ENCODE peak calls at places on chromosomes 3 and 15, in six cellular contexts. Y, T, N, E, S and Q are unnamed samples. For H3K9me3, the result is how much of the 10 kb centered on the place peaks cover.

GRCh38 chr3:62538706-62539356 is 165.5 kb upstream of the FEZF2 start:
- DNase-seq in S (no peak), N (no peak), T (no peak), E (no peak), Y (no peak), Q (no peak)

GRCh38 chr3:14532691-14533456 is 7.3 kb downstream of the GRIP2 start:
- DNase-seq in N (no peak), Y (no peak), E (no peak), T (peak), S (peak), Q (peak)

GRCh38 chr15:89278307-89278706 is 34.5 kb downstream of the FANCI start:
- DNase-seq in S (peak), Y (no peak), E (no peak), T (no peak), N (no peak), Q (no peak)

GRCh38 chr3:182618981-182619591 is 174.2 kb upstream of the ATP11B start:
- DNase-seq in E (no peak), Y (no peak), T (no peak), S (peak), N (no peak), Q (no peak)

GRCh38 chr15:81221449-81221848 is 24.8 kb downstream of the IL16 start:
- DNase-seq in Y (no peak), N (no peak), E (no peak), T (no peak), S (no peak), Q (no peak)

GRCh38 chr3:133136114-133137041 is 98.2 kb downstream of the TMEM108 start:
- DNase-seq in S (peak), T (no peak), N (no peak), Y (no peak), E (no peak), Q (no peak)

GRCh38 chr3:11749486-11749885 is 97.2 kb downstream of the TAMM41 start:
- DNase-seq in T (no peak), Y (no peak), S (no peak), N (no peak), E (no peak), Q (no peak)

GRCh38 chr3:43156812-43157455 is 51.1 kb upstream of the POMGNT2 start:
- DNase-seq in Y (no peak), N (no peak), T (no peak), S (no peak), E (no peak), Q (no peak)

GRCh38 chr3:175397407-175397806 is 538.3 kb downstream of the NAALADL2 start:
- DNase-seq in N (no peak), E (no peak), T (no peak), S (no peak), Y (no peak), Q (no peak)

GRCh38 chr15:91302588-91303439 is 202.8 kb downstream of the SV2B start:
- DNase-seq in N (no peak), Y (peak), T (peak), S (peak), E (no peak), Q (no peak)

GRCh38 chr3:41200669-41201021 is 1.3 kb downstream of the CTNNB1 start:
- DNase-seq in E (no peak), Y (peak), S (peak), N (no peak), T (peak), Q (no peak)

GRCh38 chr3:195085356-195086130 is 185.4 kb downstream of the XXYLT1 start:
- DNase-seq in S (no peak), Y (no peak), T (no peak), E (no peak), N (peak), Q (no peak)

GRCh38 chr3:108936924-108937689 is 16.6 kb downstream of the GUCA1C start:
- DNase-seq in Y (no peak), T (no peak), N (no peak), S (no peak), E (no peak), Q (no peak)

GRCh38 chr3:69196876-69197275 is 74.5 kb upstream of the LMOD3 start:
- DNase-seq in T (no peak), Y (no peak), E (no peak), N (no peak), S (no peak), Q (no peak)

DNA sequence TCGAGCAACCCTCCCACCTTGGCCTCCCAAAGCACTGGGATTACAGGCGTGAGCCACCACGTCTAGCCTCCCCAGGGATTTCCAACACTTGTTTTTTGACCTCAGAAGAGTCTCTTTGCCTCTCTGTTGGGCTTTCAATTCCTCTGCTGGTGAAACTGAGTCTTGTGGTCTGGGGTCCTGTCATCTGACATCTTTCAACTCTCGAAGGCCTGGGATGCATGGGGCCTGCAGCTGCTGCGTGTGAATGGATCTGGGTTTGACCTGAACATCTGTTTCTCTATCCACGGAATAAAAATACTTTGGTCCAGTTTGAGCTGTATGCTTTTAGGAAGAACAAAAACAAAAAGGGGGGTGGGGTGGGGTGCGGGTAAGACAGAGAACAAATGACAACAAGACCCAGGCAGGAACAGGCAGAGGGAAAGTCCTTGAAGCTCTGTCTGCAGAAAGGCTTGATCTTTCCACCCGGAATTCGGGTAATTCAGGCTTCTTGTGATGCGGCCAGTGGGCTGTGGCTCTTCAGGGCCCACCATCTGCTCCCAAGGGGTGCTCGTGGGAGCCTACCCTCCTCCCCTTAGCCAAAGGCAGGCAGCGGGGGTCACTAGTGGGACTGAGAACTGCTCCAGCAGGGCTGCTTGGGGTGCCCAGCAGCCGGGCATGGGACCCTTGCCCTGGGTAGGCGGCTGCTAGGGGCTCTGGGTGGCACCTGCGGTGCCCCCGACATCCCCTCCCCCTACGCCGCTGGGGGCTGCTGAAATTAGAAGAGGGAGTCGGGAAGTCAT is 71.5 kb downstream of the SLC12A8 start:
- DNase-seq in T (no peak), S (no peak), Y (no peak), N (no peak), E (no peak), Q (no peak)
- H3K4me3 ChIP-seq in T (no peak), S (no peak), Y (no peak), N (peak), E (peak), Q (no peak)

GRCh38 chr3:165783383-165783782 is 53.8 kb downstream of the BCHE start:
- DNase-seq in S (no peak), T (no peak), N (no peak), E (no peak), Y (no peak), Q (no peak)

GRCh38 chr3:165784337-165784736 is 52.9 kb downstream of the BCHE start:
- DNase-seq in E (no peak), S (no peak), Y (no peak), T (no peak), N (no peak), Q (no peak)

GRCh38 chr3:165788531-165788930 is 48.7 kb downstream of the BCHE start:
- DNase-seq in N (no peak), E (no peak), S (no peak), Y (no peak), T (no peak), Q (no peak)

GRCh38 chr3:165786013-165786412 is 51.2 kb downstream of the BCHE start:
- DNase-seq in E (no peak), N (no peak), S (no peak), T (no peak), Y (no peak), Q (no peak)
- H3K9me3 ChIP-seq in E (under half), N (under half), S (under half), T (under half), Y (under half), Q (under half)

GRCh38 chr15:37106490-37107001 is 6.2 kb upstream of the MEIS2 start:
- DNase-seq in N (no peak), E (no peak), T (no peak), S (no peak), Y (peak), Q (no peak)
- TF ChIP-seq CTCF in N (peak), E (no peak), T (peak), S (no peak), Y (peak), Q (peak)

DNA sequence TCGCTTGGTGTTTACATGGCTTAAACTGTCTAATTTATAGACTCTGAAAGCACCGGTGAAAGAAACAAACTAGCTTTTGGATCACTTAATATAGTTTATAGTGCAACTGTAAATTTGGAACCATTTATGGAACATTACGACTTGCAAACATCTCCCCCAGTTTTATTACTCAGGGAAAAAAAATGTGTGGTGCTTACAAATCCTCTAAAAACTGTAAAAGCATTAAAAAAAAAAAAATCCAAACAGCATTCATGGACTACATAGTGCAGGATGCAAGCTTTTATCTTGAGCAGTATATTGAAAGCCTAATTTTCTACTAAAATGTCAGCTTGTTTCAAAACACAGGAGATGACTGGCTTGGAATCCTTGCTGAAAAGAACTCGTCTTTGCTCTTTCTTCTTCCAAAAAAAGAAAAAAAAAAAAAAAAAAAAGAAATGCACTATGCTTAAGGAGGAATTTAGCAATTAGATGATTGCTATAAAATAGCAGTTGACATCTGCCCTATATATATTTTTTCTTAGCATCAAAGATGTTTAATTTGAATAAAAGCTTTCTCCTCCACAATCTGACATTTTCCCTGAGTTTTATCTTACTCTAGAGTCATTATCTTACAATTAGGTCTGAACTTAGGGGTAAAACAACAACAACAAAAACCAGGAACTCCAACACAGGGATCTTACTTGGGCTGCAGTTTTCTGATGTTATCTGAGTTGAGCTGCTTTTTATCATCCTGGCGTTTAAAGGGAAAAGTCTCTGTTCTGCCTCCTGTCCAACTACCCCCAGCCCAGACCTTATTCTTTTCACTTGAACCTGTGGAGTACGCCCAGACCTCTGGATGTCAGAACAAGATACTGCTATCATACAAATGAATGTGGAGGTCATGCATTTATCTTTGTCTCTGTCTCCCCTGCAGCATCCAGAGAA is 62.6 kb upstream of the PDZRN3 start:
- DNase-seq in E (no peak), Y (no peak), N (no peak), T (no peak), S (no peak), Q (no peak)
- H3K4me3 ChIP-seq in E (no peak), Y (no peak), N (no peak), T (no peak), S (no peak), Q (no peak)

DNA sequence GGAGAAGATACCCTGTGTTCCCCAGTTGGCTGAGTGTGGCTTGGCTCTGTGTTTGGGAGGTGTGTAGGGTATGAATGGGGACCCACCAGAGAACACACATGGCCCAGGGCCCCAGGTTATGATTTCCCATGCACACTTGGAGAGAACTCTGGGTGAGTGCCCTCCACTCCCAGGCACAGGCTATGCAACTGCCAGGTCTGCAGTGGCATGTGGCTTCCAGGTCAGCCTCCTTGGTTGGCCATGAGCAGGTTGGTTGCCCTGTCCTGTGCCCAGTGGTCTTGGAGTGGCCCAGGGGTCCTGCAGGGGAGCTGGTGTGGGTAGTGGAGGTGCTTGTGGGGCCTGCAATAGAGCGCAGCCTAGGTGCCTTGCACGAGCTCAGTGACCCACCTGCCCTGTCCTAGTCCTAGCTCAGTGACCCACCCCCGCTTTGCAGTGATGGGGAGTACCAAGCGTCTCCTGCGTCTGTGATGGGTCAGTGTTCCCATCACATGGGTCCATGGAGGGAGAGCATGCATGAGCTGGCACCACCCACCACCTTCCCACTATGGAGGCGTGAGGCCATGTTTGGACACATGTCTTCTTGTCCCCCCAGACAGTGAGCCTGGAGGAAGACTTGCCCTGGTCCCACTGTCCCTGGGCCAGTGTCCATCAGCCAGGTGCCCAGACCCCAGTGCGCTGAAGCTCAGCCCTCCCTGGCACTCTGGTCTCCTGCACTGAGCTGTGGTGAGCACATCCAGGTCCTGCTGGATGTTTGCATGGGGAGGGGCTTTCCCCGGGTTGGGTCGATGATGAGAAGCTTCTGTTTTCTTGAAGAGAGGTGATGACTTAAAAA is 217.3 kb downstream of the SNRPN start:
- DNase-seq in N (peak), E (no peak), S (no peak), Y (no peak), T (peak), Q (peak)
- H3K9me3 ChIP-seq in N (under half), E (under half), S (under half), Y (under half), T (under half), Q (under half)

GRCh38 chr3:52053307-52054304 is 2.8 kb downstream of the DUSP7 start:
- DNase-seq in T (no peak), S (peak), N (peak), E (no peak), Y (no peak), Q (no peak)
- TF ChIP-seq CTCF in T (no peak), S (peak), N (peak), E (no peak), Y (peak), Q (peak)

DNA sequence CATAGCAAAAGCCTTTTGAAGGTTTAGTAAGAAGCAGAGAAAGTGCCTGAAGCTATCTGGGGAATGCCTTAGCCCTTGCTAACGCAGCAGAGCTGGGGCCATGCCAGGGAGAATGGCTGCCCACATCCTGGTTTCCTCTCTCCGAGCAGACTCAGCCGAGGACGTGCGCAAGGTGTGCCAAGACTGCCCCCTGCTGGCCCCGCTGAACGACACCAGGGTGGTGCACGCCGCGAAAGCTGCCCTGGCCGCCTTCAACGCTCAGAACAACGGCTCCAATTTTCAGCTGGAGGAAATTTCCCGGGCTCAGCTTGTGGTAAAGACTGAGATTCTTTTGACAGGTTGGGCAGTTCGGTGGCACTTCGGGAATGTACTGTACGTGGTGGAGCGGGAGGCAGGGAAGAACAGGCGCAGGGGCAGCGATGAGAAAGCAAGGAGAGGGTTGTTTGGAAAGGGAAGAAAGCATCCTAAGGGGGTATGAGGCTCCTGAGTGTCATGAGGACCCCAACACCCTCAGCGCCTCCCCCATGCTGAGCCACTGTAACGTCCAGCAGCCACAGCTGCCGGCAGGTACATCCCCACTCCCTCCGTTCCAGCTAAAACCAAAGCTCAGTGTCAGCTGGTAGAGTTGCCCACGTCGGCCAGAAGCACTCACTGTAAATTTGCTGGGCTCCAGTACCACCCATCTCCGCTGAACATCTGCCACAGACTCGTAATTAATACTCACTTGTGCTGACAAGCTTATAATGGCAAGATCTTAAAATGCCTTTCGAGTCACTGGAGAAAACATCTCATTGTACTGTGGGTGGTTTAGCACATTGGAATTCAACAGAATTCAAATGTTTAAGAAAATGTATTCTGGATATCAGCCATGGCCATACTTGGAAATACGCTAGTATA is 4.4 kb downstream of the AHSG start:
- DNase-seq in N (peak), S (peak), Y (peak), E (peak), T (peak), Q (peak)
- H3K4me3 ChIP-seq in N (no peak), S (peak), Y (no peak), E (no peak), T (no peak), Q (no peak)

GRCh38 chr3:374459-374858 is 177.9 kb downstream of the CHL1 start:
- DNase-seq in Y (no peak), T (no peak), E (no peak), S (no peak), N (no peak), Q (no peak)
- H3K9me3 ChIP-seq in Y (under half), T (under half), E (under half), S (under half), N (under half), Q (under half)

DNA sequence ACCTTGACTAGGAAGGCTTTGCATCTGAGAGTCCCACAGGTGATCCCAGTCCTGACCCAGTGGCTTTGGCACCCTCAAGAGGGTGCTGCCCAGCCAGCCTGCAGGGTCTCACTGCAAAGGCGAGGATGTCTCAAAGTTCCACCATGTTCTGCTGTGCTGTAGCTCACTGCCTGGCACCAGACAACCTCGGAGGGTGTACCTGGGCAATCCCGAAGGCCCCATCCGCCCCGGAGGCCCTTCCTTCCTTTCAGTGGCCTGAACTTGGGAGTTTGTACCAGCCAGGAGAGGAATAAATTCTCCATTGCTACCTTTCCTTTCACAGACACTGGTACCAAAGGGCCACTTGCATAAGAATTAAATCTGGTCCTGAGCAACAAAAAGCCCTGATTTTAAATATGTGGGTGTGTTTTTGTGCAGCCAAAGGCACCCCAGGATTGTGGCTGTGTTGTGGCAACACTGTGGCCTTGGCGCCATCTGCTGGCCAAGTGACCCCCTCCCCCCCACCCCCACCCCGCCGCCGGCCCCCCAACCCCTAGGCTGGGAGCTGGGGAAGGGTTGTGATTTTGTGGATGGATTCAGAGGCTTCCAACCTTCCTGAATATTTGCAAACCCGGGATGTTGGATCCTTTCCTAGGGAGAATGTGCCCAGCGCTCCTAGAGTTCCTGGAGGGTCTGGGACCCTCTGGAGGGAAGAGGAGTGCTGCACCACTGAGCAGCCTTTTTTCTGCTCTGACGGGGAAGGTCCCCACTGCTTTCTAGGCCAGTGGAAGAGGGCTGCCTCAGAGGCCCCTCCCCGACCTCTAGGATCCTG is 9.7 kb upstream of the PTPN23 start:
- DNase-seq in T (peak), E (no peak), S (no peak), Y (peak), N (no peak), Q (no peak)
- TF ChIP-seq CTCF in T (peak), E (no peak), S (peak), Y (peak), N (peak), Q (peak)

GRCh38 chr15:88247914-88248313 is 8.6 kb downstream of the NTRK3 start:
- DNase-seq in N (no peak), S (no peak), T (no peak), Y (no peak), E (no peak), Q (peak)

GRCh38 chr15:88246081-88246480 is 10.5 kb downstream of the NTRK3 start:
- DNase-seq in T (no peak), S (no peak), E (no peak), N (no peak), Y (no peak), Q (no peak)

GRCh38 chr15:88249220-88249619 is 7.3 kb downstream of the NTRK3 start:
- DNase-seq in S (no peak), T (no peak), Y (no peak), N (no peak), E (no peak), Q (no peak)

GRCh38 chr15:88243895-88244787 is 12.4 kb downstream of the NTRK3 start:
- DNase-seq in S (peak), N (no peak), Y (peak), T (no peak), E (no peak), Q (no peak)

GRCh38 chr15:88246666-88247446 is 9.7 kb downstream of the NTRK3 start:
- DNase-seq in T (peak), Y (peak), N (peak), E (peak), S (peak), Q (peak)
- H3K4me3 ChIP-seq in T (no peak), Y (no peak), N (no peak), E (no peak), S (peak), Q (no peak)